ENCODE peak calls at places on chromosomes 2 and 18, in ten cellular contexts. One of them, this sample, is unnamed.

GRCh38 chr2:191170773-191171172 is 20.0 kb upstream of the STAT4 start:
- DNase-seq in 8988T: no peak
- DNase-seq in GM18507: no peak
- DNase-seq in left colon: no peak
- DNase-seq in PC-3: peak
- DNase-seq in activated CD4-positive, alpha-beta T cell treated with anti-CD3 and anti-CD28 coated beads, Interleukin-2, amount 50 U/mL, for 4 hours: no peak
- DNase-seq in Kasumi-1: no peak
- DNase-seq in GM03348: no peak
- DNase-seq in caudate nucleus: no peak
- DNase-seq in stimulated activated CD8-positive, alpha-beta memory T cell treated with anti-CD3 and anti-CD28 coated beads, Interleukin-15, amount 100 ng/mL, for 4 hours: no peak
- DNase-seq in this sample: no peak

GRCh38 chr18:6775702-6776101 is 46.2 kb downstream of the ARHGAP28 start:
- DNase-seq in 8988T: no peak
- DNase-seq in GM18507: no peak
- DNase-seq in left colon: no peak
- DNase-seq in PC-3: no peak
- DNase-seq in activated CD4-positive, alpha-beta T cell treated with anti-CD3 and anti-CD28 coated beads, Interleukin-2, amount 50 U/mL, for 4 hours: no peak
- DNase-seq in Kasumi-1: no peak
- DNase-seq in GM03348: no peak
- DNase-seq in caudate nucleus: no peak
- DNase-seq in stimulated activated CD8-positive, alpha-beta memory T cell treated with anti-CD3 and anti-CD28 coated beads, Interleukin-15, amount 100 ng/mL, for 4 hours: no peak
- DNase-seq in this sample: no peak

GRCh38 chr2:229815858-229816257 is 101.5 kb upstream of the DNER start:
- DNase-seq in 8988T: no peak
- DNase-seq in GM18507: no peak
- DNase-seq in left colon: no peak
- DNase-seq in PC-3: peak
- DNase-seq in activated CD4-positive, alpha-beta T cell treated with anti-CD3 and anti-CD28 coated beads, Interleukin-2, amount 50 U/mL, for 4 hours: no peak
- DNase-seq in Kasumi-1: no peak
- DNase-seq in GM03348: peak
- DNase-seq in caudate nucleus: no peak
- DNase-seq in stimulated activated CD8-positive, alpha-beta memory T cell treated with anti-CD3 and anti-CD28 coated beads, Interleukin-15, amount 100 ng/mL, for 4 hours: no peak
- DNase-seq in this sample: no peak

GRCh38 chr2:10901160-10901559 is 10.6 kb upstream of the KCNF1 start:
- DNase-seq in 8988T: peak
- DNase-seq in GM18507: no peak
- DNase-seq in left colon: peak
- DNase-seq in PC-3: peak
- DNase-seq in activated CD4-positive, alpha-beta T cell treated with anti-CD3 and anti-CD28 coated beads, Interleukin-2, amount 50 U/mL, for 4 hours: no peak
- DNase-seq in Kasumi-1: no peak
- DNase-seq in GM03348: peak
- DNase-seq in caudate nucleus: no peak
- DNase-seq in stimulated activated CD8-positive, alpha-beta memory T cell treated with anti-CD3 and anti-CD28 coated beads, Interleukin-15, amount 100 ng/mL, for 4 hours: no peak
- DNase-seq in this sample: no peak

GRCh38 chr2:186274936-186275575 is 211.0 kb upstream of the ZC3H15 start:
- DNase-seq in 8988T: no peak
- DNase-seq in GM18507: no peak
- DNase-seq in left colon: no peak
- DNase-seq in PC-3: peak
- DNase-seq in activated CD4-positive, alpha-beta T cell treated with anti-CD3 and anti-CD28 coated beads, Interleukin-2, amount 50 U/mL, for 4 hours: no peak
- DNase-seq in Kasumi-1: no peak
- DNase-seq in GM03348: peak
- DNase-seq in caudate nucleus: no peak
- DNase-seq in stimulated activated CD8-positive, alpha-beta memory T cell treated with anti-CD3 and anti-CD28 coated beads, Interleukin-15, amount 100 ng/mL, for 4 hours: no peak
- DNase-seq in this sample: no peak

GRCh38 chr2:74646201-74646600 is 1.9 kb downstream of the M1AP start:
- DNase-seq in 8988T: no peak
- DNase-seq in GM18507: no peak
- DNase-seq in left colon: no peak
- DNase-seq in PC-3: no peak
- DNase-seq in activated CD4-positive, alpha-beta T cell treated with anti-CD3 and anti-CD28 coated beads, Interleukin-2, amount 50 U/mL, for 4 hours: no peak
- DNase-seq in Kasumi-1: peak
- DNase-seq in GM03348: no peak
- DNase-seq in caudate nucleus: no peak
- DNase-seq in stimulated activated CD8-positive, alpha-beta memory T cell treated with anti-CD3 and anti-CD28 coated beads, Interleukin-15, amount 100 ng/mL, for 4 hours: no peak
- DNase-seq in this sample: no peak

GRCh38 chr2:143282684-143283083 is 153.5 kb downstream of the ARHGAP15 start:
- DNase-seq in 8988T: no peak
- DNase-seq in GM18507: no peak
- DNase-seq in left colon: no peak
- DNase-seq in PC-3: peak
- DNase-seq in activated CD4-positive, alpha-beta T cell treated with anti-CD3 and anti-CD28 coated beads, Interleukin-2, amount 50 U/mL, for 4 hours: no peak
- DNase-seq in Kasumi-1: peak
- DNase-seq in GM03348: no peak
- DNase-seq in caudate nucleus: no peak
- DNase-seq in stimulated activated CD8-positive, alpha-beta memory T cell treated with anti-CD3 and anti-CD28 coated beads, Interleukin-15, amount 100 ng/mL, for 4 hours: no peak
- DNase-seq in this sample: no peak

GRCh38 chr2:167133614-167134013 is 245.3 kb downstream of the XIRP2 start:
- DNase-seq in 8988T: no peak
- DNase-seq in GM18507: no peak
- DNase-seq in left colon: no peak
- DNase-seq in PC-3: no peak
- DNase-seq in activated CD4-positive, alpha-beta T cell treated with anti-CD3 and anti-CD28 coated beads, Interleukin-2, amount 50 U/mL, for 4 hours: no peak
- DNase-seq in Kasumi-1: no peak
- DNase-seq in GM03348: no peak
- DNase-seq in caudate nucleus: no peak
- DNase-seq in stimulated activated CD8-positive, alpha-beta memory T cell treated with anti-CD3 and anti-CD28 coated beads, Interleukin-15, amount 100 ng/mL, for 4 hours: no peak
- DNase-seq in this sample: no peak

GRCh38 chr18:74796928-74797576 is 199.4 kb downstream of the ZNF407 start:
- DNase-seq in 8988T: no peak
- DNase-seq in GM18507: peak
- DNase-seq in left colon: no peak
- DNase-seq in PC-3: peak
- DNase-seq in activated CD4-positive, alpha-beta T cell treated with anti-CD3 and anti-CD28 coated beads, Interleukin-2, amount 50 U/mL, for 4 hours: no peak
- DNase-seq in Kasumi-1: no peak
- DNase-seq in GM03348: peak
- DNase-seq in caudate nucleus: no peak
- DNase-seq in stimulated activated CD8-positive, alpha-beta memory T cell treated with anti-CD3 and anti-CD28 coated beads, Interleukin-15, amount 100 ng/mL, for 4 hours: no peak
- DNase-seq in this sample: no peak

GRCh38 chr18:34023471-34023870 is 201.2 kb downstream of the NOL4 start:
- DNase-seq in 8988T: no peak
- DNase-seq in GM18507: no peak
- DNase-seq in left colon: no peak
- DNase-seq in PC-3: no peak
- DNase-seq in activated CD4-positive, alpha-beta T cell treated with anti-CD3 and anti-CD28 coated beads, Interleukin-2, amount 50 U/mL, for 4 hours: no peak
- DNase-seq in Kasumi-1: no peak
- DNase-seq in GM03348: no peak
- DNase-seq in caudate nucleus: no peak
- DNase-seq in stimulated activated CD8-positive, alpha-beta memory T cell treated with anti-CD3 and anti-CD28 coated beads, Interleukin-15, amount 100 ng/mL, for 4 hours: no peak
- DNase-seq in this sample: no peak

GRCh38 chr2:38174646-38175096 is 98.7 kb upstream of the CYP1B1 start:
- DNase-seq in 8988T: no peak
- DNase-seq in GM18507: no peak
- DNase-seq in left colon: no peak
- DNase-seq in PC-3: no peak
- DNase-seq in activated CD4-positive, alpha-beta T cell treated with anti-CD3 and anti-CD28 coated beads, Interleukin-2, amount 50 U/mL, for 4 hours: no peak
- DNase-seq in Kasumi-1: no peak
- DNase-seq in GM03348: peak
- DNase-seq in caudate nucleus: no peak
- DNase-seq in stimulated activated CD8-positive, alpha-beta memory T cell treated with anti-CD3 and anti-CD28 coated beads, Interleukin-15, amount 100 ng/mL, for 4 hours: no peak
- DNase-seq in this sample: peak

GRCh38 chr2:215505044-215505786 is 69.3 kb upstream of the FN1 start:
- DNase-seq in 8988T: no peak
- DNase-seq in GM18507: no peak
- DNase-seq in left colon: no peak
- DNase-seq in PC-3: no peak
- DNase-seq in activated CD4-positive, alpha-beta T cell treated with anti-CD3 and anti-CD28 coated beads, Interleukin-2, amount 50 U/mL, for 4 hours: no peak
- DNase-seq in Kasumi-1: no peak
- DNase-seq in GM03348: peak
- DNase-seq in caudate nucleus: no peak
- DNase-seq in stimulated activated CD8-positive, alpha-beta memory T cell treated with anti-CD3 and anti-CD28 coated beads, Interleukin-15, amount 100 ng/mL, for 4 hours: no peak
- DNase-seq in this sample: no peak

GRCh38 chr2:134739879-134740301 is 21.1 kb upstream of the TMEM163 start:
- DNase-seq in 8988T: no peak
- DNase-seq in GM18507: peak
- DNase-seq in left colon: no peak
- DNase-seq in PC-3: peak
- DNase-seq in activated CD4-positive, alpha-beta T cell treated with anti-CD3 and anti-CD28 coated beads, Interleukin-2, amount 50 U/mL, for 4 hours: no peak
- DNase-seq in Kasumi-1: peak
- DNase-seq in GM03348: no peak
- DNase-seq in caudate nucleus: no peak
- DNase-seq in stimulated activated CD8-positive, alpha-beta memory T cell treated with anti-CD3 and anti-CD28 coated beads, Interleukin-15, amount 100 ng/mL, for 4 hours: no peak
- DNase-seq in this sample: no peak

GRCh38 chr2:120109186-120110061 is 96.5 kb downstream of the EPB41L5 start:
- DNase-seq in 8988T: no peak
- DNase-seq in GM18507: no peak
- DNase-seq in left colon: no peak
- DNase-seq in PC-3: peak
- DNase-seq in activated CD4-positive, alpha-beta T cell treated with anti-CD3 and anti-CD28 coated beads, Interleukin-2, amount 50 U/mL, for 4 hours: no peak
- DNase-seq in Kasumi-1: peak
- DNase-seq in GM03348: peak
- DNase-seq in caudate nucleus: no peak
- DNase-seq in stimulated activated CD8-positive, alpha-beta memory T cell treated with anti-CD3 and anti-CD28 coated beads, Interleukin-15, amount 100 ng/mL, for 4 hours: no peak
- DNase-seq in this sample: no peak

GRCh38 chr18:58168986-58169385 is 125.0 kb downstream of the NEDD4L start:
- DNase-seq in 8988T: no peak
- DNase-seq in GM18507: no peak
- DNase-seq in left colon: no peak
- DNase-seq in PC-3: no peak
- DNase-seq in activated CD4-positive, alpha-beta T cell treated with anti-CD3 and anti-CD28 coated beads, Interleukin-2, amount 50 U/mL, for 4 hours: no peak
- DNase-seq in Kasumi-1: no peak
- DNase-seq in GM03348: no peak
- DNase-seq in caudate nucleus: no peak
- DNase-seq in stimulated activated CD8-positive, alpha-beta memory T cell treated with anti-CD3 and anti-CD28 coated beads, Interleukin-15, amount 100 ng/mL, for 4 hours: no peak
- DNase-seq in this sample: no peak

GRCh38 chr2:18829331-18829902 is 240.0 kb upstream of the NT5C1B start:
- DNase-seq in 8988T: no peak
- DNase-seq in GM18507: no peak
- DNase-seq in left colon: no peak
- DNase-seq in PC-3: peak
- DNase-seq in activated CD4-positive, alpha-beta T cell treated with anti-CD3 and anti-CD28 coated beads, Interleukin-2, amount 50 U/mL, for 4 hours: no peak
- DNase-seq in Kasumi-1: no peak
- DNase-seq in GM03348: peak
- DNase-seq in caudate nucleus: no peak
- DNase-seq in stimulated activated CD8-positive, alpha-beta memory T cell treated with anti-CD3 and anti-CD28 coated beads, Interleukin-15, amount 100 ng/mL, for 4 hours: no peak
- DNase-seq in this sample: peak

GRCh38 chr2:181411105-181411849 is 45.9 kb upstream of the ITGA4 start:
- DNase-seq in 8988T: no peak
- DNase-seq in GM18507: no peak
- DNase-seq in left colon: peak
- DNase-seq in PC-3: no peak
- DNase-seq in activated CD4-positive, alpha-beta T cell treated with anti-CD3 and anti-CD28 coated beads, Interleukin-2, amount 50 U/mL, for 4 hours: no peak
- DNase-seq in Kasumi-1: peak
- DNase-seq in GM03348: no peak
- DNase-seq in caudate nucleus: no peak
- DNase-seq in stimulated activated CD8-positive, alpha-beta memory T cell treated with anti-CD3 and anti-CD28 coated beads, Interleukin-15, amount 100 ng/mL, for 4 hours: no peak
- DNase-seq in this sample: no peak